ENCODE peak calls at places on chromosomes 12 and 14, in four cellular contexts. One of them, this sample, is unnamed.

GRCh38 chr12:52208424-52209165 is 16.8 kb upstream of the KRT80 start:
- DNase-seq in endothelial cell: no peak
- DNase-seq in fibroblast of mammary gland: peak
- DNase-seq in GM12865: no peak
- DNase-seq in this sample: no peak

GRCh38 chr14:60008042-60008441 is 83.7 kb upstream of the PCNX4 start:
- DNase-seq in GM12865: no peak
- DNase-seq in fibroblast of mammary gland: peak
- DNase-seq in endothelial cell: no peak
- DNase-seq in this sample: no peak

GRCh38 chr14:65131176-65131765 is 29.0 kb upstream of the MAX start:
- DNase-seq in endothelial cell: no peak
- DNase-seq in fibroblast of mammary gland: peak
- DNase-seq in GM12865: no peak
- DNase-seq in this sample: peak

GRCh38 chr12:116864371-116865160 is 16.7 kb downstream of the HRK start:
- DNase-seq in endothelial cell: no peak
- DNase-seq in GM12865: no peak
- DNase-seq in fibroblast of mammary gland: peak
- DNase-seq in this sample: peak

GRCh38 chr12:109606261-109607028 is 32.9 kb downstream of the MVK start:
- DNase-seq in fibroblast of mammary gland: no peak
- DNase-seq in GM12865: no peak
- DNase-seq in endothelial cell: no peak
- DNase-seq in this sample: no peak

GRCh38 chr12:52087961-52088820 is 8.7 kb downstream of the SMIM41 start:
- DNase-seq in endothelial cell: no peak
- DNase-seq in fibroblast of mammary gland: no peak
- DNase-seq in GM12865: peak
- DNase-seq in this sample: no peak

GRCh38 chr12:124681779-124682391 is 114.5 kb upstream of the NCOR2 start:
- DNase-seq in GM12865: no peak
- DNase-seq in fibroblast of mammary gland: peak
- DNase-seq in endothelial cell: no peak
- DNase-seq in this sample: peak

GRCh38 chr14:28707814-28708213 is 58.8 kb upstream of the FOXG1 start:
- DNase-seq in endothelial cell: no peak
- DNase-seq in GM12865: no peak
- DNase-seq in fibroblast of mammary gland: peak
- DNase-seq in this sample: peak

GRCh38 chr14:63956326-63956725 is 103.5 kb downstream of the SYNE2 start:
- DNase-seq in fibroblast of mammary gland: peak
- DNase-seq in GM12865: no peak
- DNase-seq in endothelial cell: no peak
- DNase-seq in this sample: peak

GRCh38 chr14:64450255-64450654 is 15.0 kb upstream of the AKAP5 start:
- DNase-seq in GM12865: no peak
- DNase-seq in fibroblast of mammary gland: no peak
- DNase-seq in endothelial cell: no peak
- DNase-seq in this sample: no peak

GRCh38 chr14:85587152-85587697 is 57.3 kb downstream of the FLRT2 start:
- DNase-seq in GM12865: no peak
- DNase-seq in fibroblast of mammary gland: peak
- DNase-seq in endothelial cell: no peak
- DNase-seq in this sample: peak

GRCh38 chr14:95444132-95445129 is 72.0 kb downstream of the SYNE3 start:
- DNase-seq in endothelial cell: no peak
- DNase-seq in fibroblast of mammary gland: no peak
- DNase-seq in GM12865: no peak
- DNase-seq in this sample: no peak

GRCh38 chr14:38432186-38432585 is 176.3 kb upstream of the CLEC14A start:
- DNase-seq in endothelial cell: no peak
- DNase-seq in GM12865: no peak
- DNase-seq in fibroblast of mammary gland: no peak
- DNase-seq in this sample: no peak

GRCh38 chr12:124130717-124131670 is 158.0 kb downstream of the ZNF664 start:
- DNase-seq in endothelial cell: no peak
- DNase-seq in fibroblast of mammary gland: no peak
- DNase-seq in GM12865: peak
- DNase-seq in this sample: no peak

GRCh38 chr14:76467843-76468242 is 91.9 kb downstream of the ESRRB start:
- DNase-seq in endothelial cell: no peak
- DNase-seq in fibroblast of mammary gland: no peak
- DNase-seq in GM12865: no peak
- DNase-seq in this sample: no peak

GRCh38 chr14:76472199-76472723 is 96.3 kb downstream of the ESRRB start:
- DNase-seq in fibroblast of mammary gland: no peak
- DNase-seq in GM12865: no peak
- DNase-seq in endothelial cell: no peak
- DNase-seq in this sample: no peak

DNA sequence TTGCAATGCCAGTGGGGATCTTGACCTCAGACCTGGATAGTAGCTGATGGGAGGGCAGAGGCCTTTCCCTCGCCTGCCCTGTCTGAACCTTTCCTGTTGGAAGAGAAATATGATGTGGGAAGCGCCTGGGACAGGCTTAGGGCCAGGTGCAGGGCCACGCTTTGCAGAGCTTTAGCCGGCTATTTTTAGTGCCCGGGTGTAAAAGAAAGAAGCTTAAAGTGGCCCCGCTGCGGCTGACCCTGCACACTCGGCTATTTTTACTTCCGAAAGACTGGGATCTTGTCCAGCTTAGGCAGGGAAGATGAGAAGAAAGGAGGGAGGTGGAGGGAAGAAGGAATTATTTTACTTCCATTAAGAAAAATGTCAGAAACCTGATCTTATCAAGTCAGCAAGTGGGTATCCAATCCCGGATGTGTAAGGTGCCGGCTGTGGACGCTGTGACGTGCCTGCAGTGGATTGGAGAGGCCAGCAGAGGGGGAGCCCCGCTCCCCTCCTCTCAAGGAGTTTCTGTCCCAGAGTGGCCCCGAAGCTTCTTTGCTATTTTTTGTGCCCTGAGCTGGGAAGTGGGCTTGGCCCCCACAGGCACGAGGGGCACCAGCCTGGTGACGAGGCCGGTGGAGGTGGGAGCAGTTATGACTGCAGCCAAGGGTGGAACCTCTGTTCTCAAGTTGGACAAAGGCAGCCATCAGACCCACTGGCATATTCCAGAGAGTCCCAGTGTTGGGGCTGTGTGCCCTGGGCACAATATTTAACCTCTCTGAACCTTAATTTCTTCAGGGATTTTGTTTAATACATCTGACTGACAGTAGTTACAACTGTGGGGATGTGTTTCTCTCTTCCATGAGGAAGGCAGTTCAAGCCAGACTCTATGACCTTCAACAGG is 97.7 kb downstream of the ESRRB start:
- DNase-seq in endothelial cell: no peak
- DNase-seq in GM12865: peak
- DNase-seq in fibroblast of mammary gland: no peak
- DNase-seq in this sample: no peak
- TF ChIP-seq CTCF in endothelial cell: no peak
- TF ChIP-seq CTCF in GM12865: peak
- TF ChIP-seq CTCF in fibroblast of mammary gland: no peak
- TF ChIP-seq CTCF in this sample: no peak

GRCh38 chr12:114015851-114016250 is 49.7 kb upstream of the RBM19 start:
- DNase-seq in fibroblast of mammary gland: no peak
- DNase-seq in endothelial cell: no peak
- DNase-seq in GM12865: no peak
- DNase-seq in this sample: no peak

GRCh38 chr12:114012744-114013431 is 46.8 kb upstream of the RBM19 start:
- DNase-seq in GM12865: no peak
- DNase-seq in endothelial cell: no peak
- DNase-seq in fibroblast of mammary gland: no peak
- DNase-seq in this sample: no peak

GRCh38 chr12:114018669-114019068 is 52.5 kb upstream of the RBM19 start:
- DNase-seq in fibroblast of mammary gland: peak
- DNase-seq in endothelial cell: no peak
- DNase-seq in GM12865: no peak
- DNase-seq in this sample: peak

GRCh38 chr12:114011711-114012110 is 45.6 kb upstream of the RBM19 start:
- DNase-seq in GM12865: no peak
- DNase-seq in fibroblast of mammary gland: no peak
- DNase-seq in endothelial cell: no peak
- DNase-seq in this sample: no peak

GRCh38 chr12:114013601-114014345 is 47.6 kb upstream of the RBM19 start:
- DNase-seq in fibroblast of mammary gland: peak
- DNase-seq in GM12865: peak
- DNase-seq in endothelial cell: peak
- DNase-seq in this sample: peak
- TF ChIP-seq CTCF in fibroblast of mammary gland: peak
- TF ChIP-seq CTCF in GM12865: no peak
- TF ChIP-seq CTCF in endothelial cell: peak
- TF ChIP-seq CTCF in this sample: peak

GRCh38 chr14:100900837-100901390 is 2.6 kb downstream of the RTL1 start:
- DNase-seq in endothelial cell: peak
- DNase-seq in GM12865: no peak
- DNase-seq in fibroblast of mammary gland: no peak
- DNase-seq in this sample: no peak
- TF ChIP-seq CTCF in endothelial cell: peak
- TF ChIP-seq CTCF in GM12865: no peak
- TF ChIP-seq CTCF in fibroblast of mammary gland: peak
- TF ChIP-seq CTCF in this sample: peak

GRCh38 chr12:129067482-129067881 is 214.2 kb downstream of the GLT1D1 start:
- DNase-seq in endothelial cell: no peak
- DNase-seq in GM12865: no peak
- DNase-seq in fibroblast of mammary gland: no peak
- DNase-seq in this sample: no peak
- TF ChIP-seq CTCF in endothelial cell: no peak
- TF ChIP-seq CTCF in GM12865: no peak
- TF ChIP-seq CTCF in fibroblast of mammary gland: no peak
- TF ChIP-seq CTCF in this sample: no peak